ENCODE peak calls at places on chromosomes 16 and 17, in eight cellular contexts. X is Peyer's patch, M is vagina, C is transverse colon, D is H1, N is body of pancreas, R is stomach, B is NB4. V is an unnamed sample.

GRCh38 chr17:79363552-79364275 is 247.1 kb downstream of the RBFOX3 start:
- DNase-seq in X (no peak), M (no peak), C (no peak), D (no peak), N (no peak), R (no peak), B (no peak), V (no peak)

GRCh38 chr17:17757944-17758343 is 76.7 kb downstream of the RAI1 start:
- DNase-seq in X (no peak), M (no peak), C (no peak), D (no peak), N (no peak), R (no peak), B (no peak), V (no peak)

GRCh38 chr16:76294691-76295214 is 17.6 kb downstream of the CNTNAP4 start:
- DNase-seq in X (no peak), M (no peak), C (no peak), D (no peak), N (no peak), R (no peak), B (no peak), V (no peak)

GRCh38 chr16:35188288-35189155 is 1729.1 kb downstream of the TP53TG3F start:
- DNase-seq in X (no peak), M (peak), C (no peak), D (no peak), N (no peak), R (no peak), B (peak), V (no peak)

GRCh38 chr16:29641561-29641960 is 21.5 kb upstream of the SPN start:
- DNase-seq in X (no peak), M (no peak), C (no peak), D (no peak), N (no peak), R (no peak), B (peak), V (no peak)

GRCh38 chr16:20734782-20735181 is 6.8 kb downstream of the THUMPD1 start:
- DNase-seq in X (no peak), M (no peak), C (no peak), D (no peak), N (no peak), R (no peak), B (no peak), V (no peak)

GRCh38 chr17:6304894-6305612 is 129.9 kb downstream of the AIPL1 start:
- DNase-seq in X (no peak), M (no peak), C (no peak), D (no peak), N (peak), R (no peak), B (no peak), V (no peak)

GRCh38 chr17:77404812-77405581 is 264.2 kb downstream of the SEC14L1 start:
- DNase-seq in X (peak), M (no peak), C (peak), D (no peak), N (peak), R (peak), B (peak), V (peak)

GRCh38 chr16:10150906-10151305 is 31.3 kb downstream of the GRIN2A start:
- DNase-seq in X (no peak), M (no peak), C (no peak), D (no peak), N (no peak), R (no peak), B (peak), V (no peak)

GRCh38 chr16:88286301-88286923 is 96.3 kb upstream of the ZNF469 start:
- DNase-seq in X (no peak), M (no peak), C (no peak), D (no peak), N (no peak), R (no peak), B (no peak), V (no peak)

GRCh38 chr17:6460531-6461161 is 16.4 kb downstream of the PIMREG start:
- DNase-seq in X (no peak), M (no peak), C (no peak), D (no peak), N (no peak), R (no peak), B (no peak), V (no peak)

GRCh38 chr17:8430966-8431365 is 4.7 kb upstream of the NDEL1 start:
- DNase-seq in X (no peak), M (no peak), C (no peak), D (no peak), N (peak), R (no peak), B (no peak), V (peak)

GRCh38 chr16:86466695-86467406 is 43.5 kb upstream of the FOXF1 start:
- DNase-seq in X (no peak), M (no peak), C (peak), D (no peak), N (no peak), R (no peak), B (peak), V (no peak)

GRCh38 chr16:89548344-89549006 is 12.0 kb upstream of the RPL13 start:
- DNase-seq in X (no peak), M (no peak), C (no peak), D (no peak), N (no peak), R (no peak), B (no peak), V (no peak)

GRCh38 chr17:27572665-27573064 is 58.3 kb upstream of the LGALS9 start:
- DNase-seq in X (no peak), M (no peak), C (no peak), D (no peak), N (no peak), R (no peak), B (peak), V (no peak)

GRCh38 chr17:10021239-10021638 is 116.2 kb upstream of the RCVRN start:
- DNase-seq in X (no peak), M (no peak), C (peak), D (no peak), N (peak), R (peak), B (peak), V (no peak)

GRCh38 chr16:50270510-50271147 is 4.3 kb downstream of the ADCY7 start:
- DNase-seq in X (no peak), M (no peak), C (no peak), D (no peak), N (no peak), R (no peak), B (peak), V (no peak)

GRCh38 chr17:79791354-79792123 is 5.3 kb downstream of the CBX8 start:
- DNase-seq in X (no peak), M (no peak), C (no peak), D (no peak), N (no peak), R (no peak), B (no peak), V (no peak)

GRCh38 chr16:48050871-48051270 is 104.9 kb downstream of the ABCC12 start:
- DNase-seq in X (no peak), M (no peak), C (no peak), D (no peak), N (no peak), R (no peak), B (no peak), V (no peak)

GRCh38 chr17:28950752-28951427 is 428 bp downstream of the PHF12 start:
- DNase-seq in X (no peak), M (no peak), C (no peak), D (no peak), N (no peak), R (no peak), B (no peak), V (no peak)
- TF ChIP-seq POLR2A in X (peak), M (no peak), C (no peak), D (peak), N (no peak), R (no peak), B (no peak), V (no peak)

DNA sequence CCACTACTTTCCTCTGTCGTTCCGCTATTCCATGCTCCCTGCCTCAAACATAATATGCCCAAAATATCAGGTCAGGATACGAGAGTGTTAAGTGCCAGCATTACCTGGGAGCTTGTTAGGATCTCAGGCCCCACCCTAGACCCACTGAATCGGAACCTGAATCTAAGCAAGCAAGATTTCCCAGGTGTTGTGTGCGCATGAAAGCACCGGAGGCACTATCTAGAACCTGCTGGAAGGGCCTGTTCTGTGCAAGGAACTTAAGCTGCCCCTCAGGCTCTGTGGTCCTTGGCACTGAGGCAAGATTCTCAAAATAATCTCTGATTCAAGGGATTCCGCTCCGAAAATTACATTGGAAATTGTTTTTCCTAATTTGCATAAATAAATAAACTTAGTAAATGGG is 107.7 kb upstream of the NOL11 start:
- DNase-seq in X (no peak), M (no peak), C (no peak), D (no peak), N (no peak), R (no peak), B (no peak), V (no peak)
- TF ChIP-seq POLR2A in X (no peak), M (no peak), C (no peak), D (no peak), N (no peak), R (no peak), B (no peak), V (no peak)

GRCh38 chr17:74532115-74532514 is 840 bp upstream of the CD300LB start:
- DNase-seq in X (peak), M (peak), C (peak), D (peak), N (peak), R (peak), B (peak), V (no peak)
- TF ChIP-seq POLR2A in X (peak), M (peak), C (peak), D (no peak), N (peak), R (no peak), B (peak), V (no peak)

GRCh38 chr16:72024862-72025382 is 16.4 kb downstream of the DHODH start:
- DNase-seq in X (no peak), M (no peak), C (no peak), D (no peak), N (no peak), R (no peak), B (no peak), V (no peak)

GRCh38 chr16:72018470-72018869 is 9.9 kb downstream of the DHODH start:
- DNase-seq in X (no peak), M (no peak), C (no peak), D (no peak), N (no peak), R (no peak), B (no peak), V (no peak)

GRCh38 chr16:72023962-72024361 is 15.4 kb downstream of the DHODH start:
- DNase-seq in X (no peak), M (no peak), C (no peak), D (no peak), N (no peak), R (no peak), B (no peak), V (no peak)

GRCh38 chr16:72025404-72026114 is 17.0 kb downstream of the DHODH start:
- DNase-seq in X (no peak), M (no peak), C (no peak), D (no peak), N (no peak), R (no peak), B (no peak), V (no peak)

DNA sequence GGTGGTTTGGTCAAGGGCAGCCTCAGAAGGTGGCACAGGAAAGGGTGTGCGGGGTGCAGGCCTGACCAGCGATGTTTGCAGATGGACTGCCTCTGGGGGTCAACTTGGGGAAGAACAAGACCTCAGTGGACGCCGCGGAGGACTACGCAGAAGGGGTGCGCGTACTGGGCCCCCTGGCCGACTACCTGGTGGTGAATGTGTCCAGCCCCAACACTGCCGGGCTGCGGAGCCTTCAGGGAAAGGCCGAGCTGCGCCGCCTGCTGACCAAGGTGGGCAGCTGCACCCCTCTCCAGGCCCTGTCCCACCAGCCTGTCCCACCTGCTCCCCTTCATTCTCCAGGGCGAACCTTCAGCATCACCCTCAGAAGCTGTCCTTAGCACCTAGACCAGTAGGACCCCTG is 12.5 kb downstream of the DHODH start:
- DNase-seq in X (no peak), M (no peak), C (no peak), D (peak), N (no peak), R (no peak), B (no peak), V (no peak)
- TF ChIP-seq POLR2A in X (no peak), M (no peak), C (no peak), D (no peak), N (no peak), R (no peak), B (no peak), V (no peak)

GRCh38 chr17:51601622-51602261 is 341.4 kb downstream of the UTP18 start:
- DNase-seq in X (no peak), M (no peak), C (no peak), D (no peak), N (no peak), R (no peak), B (peak), V (no peak)
- TF ChIP-seq POLR2A in X (no peak), M (no peak), C (no peak), D (no peak), N (no peak), R (no peak), B (no peak), V (no peak)

DNA sequence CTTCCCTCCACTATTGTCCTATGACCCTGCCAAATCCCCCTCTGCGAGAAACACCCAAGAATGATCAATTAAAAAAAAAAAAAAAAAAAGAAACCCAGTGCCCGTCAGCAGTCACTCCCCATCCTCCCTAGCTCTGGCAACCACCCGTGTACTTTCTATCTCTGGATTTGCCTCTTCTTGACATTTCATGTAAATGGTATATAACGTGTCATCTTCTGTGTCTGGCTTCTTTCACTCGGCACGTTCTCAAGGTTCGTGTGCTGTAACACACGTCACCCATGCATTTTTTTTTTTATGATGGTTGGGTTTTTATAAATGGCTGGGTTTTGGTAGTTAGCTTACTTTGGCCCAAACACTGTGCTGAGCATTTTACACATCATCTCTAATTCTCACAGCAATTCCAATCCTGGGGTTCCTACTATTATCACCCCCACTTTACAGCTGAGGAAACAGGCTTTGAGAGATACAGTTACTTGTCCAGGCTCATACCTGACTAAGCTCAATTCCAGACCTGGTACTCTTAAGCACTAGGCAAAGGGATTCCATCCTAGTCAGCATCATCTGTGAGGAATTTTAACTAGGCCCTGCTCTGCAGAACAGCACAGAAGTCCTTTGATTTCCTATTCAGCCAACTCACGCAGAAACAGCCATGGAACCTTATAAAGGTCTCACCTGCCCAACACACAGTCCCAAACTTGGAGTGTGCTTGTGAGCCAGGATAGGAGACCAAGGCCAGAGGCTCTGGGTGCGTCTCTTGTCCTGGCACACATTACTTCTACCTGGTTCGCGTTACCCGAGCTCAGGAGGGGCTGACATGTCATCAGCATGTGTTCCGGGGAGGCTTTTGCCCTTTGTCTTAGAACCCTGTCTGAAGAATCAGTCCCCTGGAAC is 11.7 kb downstream of the NDUFAB1 start:
- DNase-seq in X (no peak), M (no peak), C (no peak), D (no peak), N (no peak), R (no peak), B (no peak), V (no peak)
- TF ChIP-seq POLR2A in X (no peak), M (no peak), C (no peak), D (no peak), N (no peak), R (no peak), B (no peak), V (no peak)

GRCh38 chr16:1778200-1779179 is 3.9 kb downstream of the SPSB3 start:
- DNase-seq in X (no peak), M (no peak), C (peak), D (no peak), N (no peak), R (no peak), B (no peak), V (no peak)
- TF ChIP-seq POLR2A in X (no peak), M (no peak), C (no peak), D (no peak), N (no peak), R (no peak), B (no peak), V (peak)

DNA sequence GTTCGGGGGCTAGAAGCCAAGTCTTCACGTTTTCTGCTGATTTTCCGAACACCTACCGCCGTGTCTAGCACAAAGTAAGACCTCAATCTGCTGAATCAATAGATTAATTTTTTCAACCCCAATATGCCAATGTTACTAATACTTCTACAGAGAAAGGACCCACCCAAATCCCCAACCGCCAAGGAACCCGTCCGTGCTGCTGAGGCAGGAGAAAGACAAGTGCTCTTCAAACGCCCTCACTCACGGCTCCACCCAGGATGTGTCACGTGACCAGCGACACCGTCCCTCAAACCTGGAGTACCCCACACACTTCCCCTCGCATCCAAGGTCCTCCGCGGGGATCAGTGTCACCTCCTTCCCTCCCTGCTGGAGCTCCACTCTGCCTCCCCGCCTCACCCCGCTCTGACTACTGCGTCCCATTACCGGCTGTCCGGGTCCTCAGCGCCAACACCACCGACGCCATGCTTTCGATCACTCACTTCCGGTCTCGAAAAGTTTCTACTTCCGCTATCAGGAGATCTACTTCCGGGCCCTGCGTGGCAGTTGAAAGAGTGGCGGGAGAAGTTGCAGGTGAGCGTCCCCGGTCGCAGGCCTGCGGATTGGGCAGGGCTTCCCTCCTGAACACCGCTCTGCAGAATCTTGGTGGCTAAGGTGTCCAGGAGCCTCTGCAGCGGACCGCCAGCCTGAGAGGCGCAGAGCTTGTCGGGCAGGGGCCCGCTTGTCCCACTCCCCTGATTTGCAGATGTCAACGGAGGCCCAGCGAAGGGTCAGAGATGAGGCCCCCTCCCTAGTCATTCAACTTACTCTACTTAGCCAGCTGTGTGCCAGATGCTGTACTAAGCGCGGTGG is at the start of the genes EME1 and MRPL27:
- DNase-seq in X (peak), M (no peak), C (peak), D (peak), N (peak), R (peak), B (peak), V (peak)
- TF ChIP-seq POLR2A in X (peak), M (no peak), C (peak), D (peak), N (peak), R (no peak), B (peak), V (peak)

GRCh38 chr17:31854672-31855071 is 4.4 kb downstream of the COPRS start:
- DNase-seq in X (no peak), M (no peak), C (no peak), D (no peak), N (no peak), R (no peak), B (peak), V (no peak)

GRCh38 chr17:31859487-31860008 is 504 bp upstream of the COPRS start:
- DNase-seq in X (no peak), M (no peak), C (no peak), D (no peak), N (no peak), R (no peak), B (no peak), V (no peak)

GRCh38 chr17:31856750-31857149 is 2.3 kb downstream of the COPRS start:
- DNase-seq in X (no peak), M (no peak), C (no peak), D (no peak), N (no peak), R (no peak), B (no peak), V (no peak)

GRCh38 chr17:31857920-31858646 is 961 bp downstream of the COPRS start:
- DNase-seq in X (no peak), M (no peak), C (no peak), D (no peak), N (no peak), R (no peak), B (peak), V (no peak)

DNA sequence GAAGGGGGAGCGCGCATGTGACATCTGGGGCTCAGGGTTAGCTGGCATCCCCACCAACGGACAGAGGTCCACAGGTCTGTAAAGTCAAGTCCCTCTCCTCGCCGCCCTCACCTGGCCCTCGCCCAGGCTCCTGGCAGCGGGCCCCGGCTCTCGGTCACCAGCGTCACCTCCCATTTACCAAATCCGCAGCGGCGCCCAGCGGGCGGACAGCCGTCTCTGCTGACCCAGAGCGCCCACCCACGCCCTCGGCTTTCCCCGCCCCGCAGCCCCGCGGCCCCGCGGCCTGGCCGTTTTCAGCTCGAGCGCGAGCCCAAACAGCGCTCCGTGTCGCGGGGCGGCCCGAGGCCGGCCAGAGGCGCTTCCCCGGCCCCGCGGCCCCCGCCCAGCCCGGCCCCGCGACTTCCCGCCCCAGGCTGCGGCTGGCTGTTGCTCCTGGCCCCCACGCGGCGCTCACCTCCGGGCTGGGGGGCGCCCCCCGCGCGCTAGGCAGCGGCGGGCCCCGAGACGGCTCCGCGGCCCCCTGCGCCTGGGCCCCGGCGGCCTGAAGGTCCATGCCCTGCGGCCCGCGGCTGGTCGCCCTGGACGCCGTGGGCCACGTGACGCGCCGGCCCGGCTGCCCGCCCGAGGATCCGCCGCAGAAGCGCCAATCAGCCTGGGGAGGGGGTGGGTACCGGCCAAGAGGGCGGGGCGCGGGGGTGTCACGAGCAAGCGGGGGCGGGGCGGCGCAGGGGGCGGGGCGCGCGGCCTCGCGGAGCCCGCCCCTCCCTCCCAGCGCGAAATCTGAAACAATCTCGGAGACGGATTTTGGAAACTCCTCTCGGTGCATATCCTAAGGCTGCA is at the start of gene COPRS:
- DNase-seq in X (peak), M (no peak), C (peak), D (peak), N (peak), R (peak), B (peak), V (peak)
- TF ChIP-seq POLR2A in X (no peak), M (peak), C (no peak), D (no peak), N (peak), R (no peak), B (peak), V (peak)

V was measured in H54.